ENCODE peak calls at places on chromosome 12, in four cellular contexts. W is upper lobe of right lung, J is right lobe of liver, Y is ovary. O is an unnamed sample.

GRCh38 chr12:93468008-93468371 is 676 bp downstream of the MRPL42 start:
- DNase-seq in W (no peak), J (no peak), Y (no peak), O (no peak)

GRCh38 chr12:89684131-89684530 is 24.5 kb downstream of the ATP2B1 start:
- DNase-seq in W (no peak), J (no peak), Y (no peak), O (peak; percentile 38)

GRCh38 chr12:47361389-47362031 is 281.8 kb upstream of the AMIGO2 start:
- DNase-seq in W (no peak), J (peak; percentile 54), Y (peak; percentile 40), O (peak; percentile 34)

GRCh38 chr12:6336859-6337744 is 4.8 kb downstream of the TNFRSF1A start:
- DNase-seq in W (peak; percentile 75), J (peak; percentile 69), Y (peak; percentile 56), O (no peak)

GRCh38 chr12:116247377-116247776 is 30.1 kb downstream of the MED13L start:
- DNase-seq in W (no peak), J (no peak), Y (no peak), O (no peak)

GRCh38 chr12:12476836-12477531 is 85.7 kb downstream of the DUSP16 start:
- DNase-seq in W (no peak), J (no peak), Y (no peak), O (no peak)

GRCh38 chr12:45462506-45462905 is 246.6 kb downstream of the ANO6 start:
- DNase-seq in W (no peak), J (no peak), Y (no peak), O (no peak)

GRCh38 chr12:6384499-6385436 is 806 bp downstream of the LTBR start:
- DNase-seq in W (no peak), J (peak; percentile 82), Y (peak; percentile 53), O (peak; percentile 25)

GRCh38 chr12:2387051-2387834 is 334.5 kb downstream of the CACNA1C start:
- DNase-seq in W (no peak), J (no peak), Y (no peak), O (no peak)

GRCh38 chr12:126966498-126966897 is 1300.5 kb upstream of the TMEM132C start:
- DNase-seq in W (no peak), J (no peak), Y (no peak), O (no peak)

GRCh38 chr12:125069616-125070015 is 4.4 kb downstream of the AACS start:
- DNase-seq in W (no peak), J (no peak), Y (no peak), O (no peak)

GRCh38 chr12:68871396-68871795 is 61.6 kb downstream of the CPM start:
- DNase-seq in W (no peak), J (no peak), Y (no peak), O (no peak)

GRCh38 chr12:68870443-68870842 is 62.5 kb downstream of the MDM2 start:
- DNase-seq in W (no peak), J (no peak), Y (no peak), O (no peak)

GRCh38 chr12:68868043-68868790 is 60.2 kb downstream of the MDM2 start:
- DNase-seq in W (no peak), J (no peak), Y (no peak), O (no peak)

GRCh38 chr12:68871899-68872298 is 61.1 kb downstream of the CPM start:
- DNase-seq in W (no peak), J (no peak), Y (no peak), O (no peak)

GRCh38 chr12:68870011-68870410 is 62.0 kb downstream of the MDM2 start:
- DNase-seq in W (no peak), J (no peak), Y (no peak), O (no peak)
- H3K4me1 ChIP-seq in W (no peaks in the 10 kb centered on the region), J (no peaks in the 10 kb centered on the region), Y (peaks cover 1% of the 10 kb centered on the region), O (no peaks in the 10 kb centered on the region)

GRCh38 chr12:52628111-52628507 is 9.8 kb upstream of the KRT73 start:
- DNase-seq in W (no peak), J (no peak), Y (no peak), O (no peak)
- H3K27me3 ChIP-seq in W (no peaks in the 10 kb centered on the region), J (no peaks in the 10 kb centered on the region), Y (no peaks in the 10 kb centered on the region), O (no peaks in the 10 kb centered on the region)

GRCh38 chr12:53295070-53295890 is at the start of gene PFDN5:
- DNase-seq in W (peak; percentile 94), J (peak; percentile 90), Y (peak; percentile 83), O (peak; percentile 95)

GRCh38 chr12:53299101-53299453 is 418 bp upstream of the MYG1 start:
- DNase-seq in W (no peak), J (no peak), Y (no peak), O (no peak)

GRCh38 chr12:53298154-53298553 is 1.3 kb upstream of the MYG1 start:
- DNase-seq in W (no peak), J (no peak), Y (no peak), O (no peak)

GRCh38 chr12:53292441-53292840 is 2.9 kb upstream of the PFDN5 start:
- DNase-seq in W (no peak), J (no peak), Y (no peak), O (no peak)

DNA sequence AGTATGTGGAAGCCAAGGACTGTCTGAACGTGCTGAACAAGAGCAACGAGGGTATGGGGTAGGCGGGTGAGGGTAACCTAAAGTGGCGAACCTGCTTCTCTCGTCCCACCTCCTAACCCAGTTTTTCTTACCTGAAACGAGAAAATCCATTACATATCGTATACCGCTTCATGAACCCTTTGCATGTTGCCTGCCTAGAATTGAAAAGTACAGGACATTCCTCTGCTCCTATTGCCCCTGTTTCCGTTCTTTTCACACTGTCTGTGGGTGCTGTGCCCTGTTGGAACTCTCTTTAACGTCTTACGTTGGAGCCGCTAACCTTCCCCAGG is 513 bp downstream of the PFDN5 start:
- DNase-seq in W (no peak), J (no peak), Y (no peak), O (no peak)
- H3K4me1 ChIP-seq in W (peaks cover 36% of the 10 kb centered on the region), J (no peaks in the 10 kb centered on the region), Y (peaks cover 7% of the 10 kb centered on the region), O (peaks cover 22% of the 10 kb centered on the region)

GRCh38 chr12:54033106-54033979 is 493 bp downstream of the HOXC5 start:
- DNase-seq in W (peak; percentile 60), J (no peak), Y (peak; percentile 67), O (peak; percentile 42)
- H3K27me3 ChIP-seq in W (peaks cover 92% of the 10 kb centered on the region), J (peaks cover 48% of the 10 kb centered on the region), Y (no peaks in the 10 kb centered on the region), O (no peaks in the 10 kb centered on the region)

GRCh38 chr12:55727643-55728184 is 1.1 kb downstream of the CD63 start:
- DNase-seq in W (peak; percentile 91), J (peak; percentile 69), Y (peak; percentile 80), O (peak; percentile 83)

GRCh38 chr12:55726911-55727310 is 1.9 kb downstream of the CD63 start:
- DNase-seq in W (no peak), J (no peak), Y (no peak), O (no peak)

GRCh38 chr12:55728932-55729591 is at the start of gene CD63:
- DNase-seq in W (peak; percentile 96), J (peak; percentile 90), Y (peak; percentile 94), O (peak; percentile 93)

GRCh38 chr12:55729592-55730446 is 1.0 kb upstream of the CD63 start:
- DNase-seq in W (peak; percentile 95), J (peak; percentile 85), Y (peak; percentile 89), O (peak; percentile 97)

GRCh38 chr12:55728185-55728931 is 451 bp downstream of the CD63 start:
- DNase-seq in W (peak; percentile 93), J (peak; percentile 77), Y (peak; percentile 89), O (peak; percentile 80)
- H3K4me1 ChIP-seq in W (peaks cover 44% of the 10 kb centered on the region), J (no peaks in the 10 kb centered on the region), Y (peaks cover 12% of the 10 kb centered on the region), O (peaks cover 36% of the 10 kb centered on the region)

GRCh38 chr12:57474430-57474829 is 5.2 kb downstream of the ARHGAP9 start:
- DNase-seq in W (no peak), J (no peak), Y (no peak), O (no peak)
- H3K27me3 ChIP-seq in W (peaks cover 42% of the 10 kb centered on the region), J (peaks cover 14% of the 10 kb centered on the region), Y (no peaks in the 10 kb centered on the region), O (no peaks in the 10 kb centered on the region)

O was measured in testis.